ENCODE peak calls at places on chromosome 4, in six cellular contexts. One of them, this sample, is unnamed.

GRCh38 chr4:48483006-48483776 is at the start of gene SLC10A4:
- DNase-seq in H1: peak
- DNase-seq in K562: peak
- DNase-seq in SK-N-SH: peak
- DNase-seq in HepG2: no peak
- DNase-seq in GM12878: no peak
- DNase-seq in this sample: no peak

GRCh38 chr4:92433272-92433758 is 129.5 kb downstream of the GRID2 start:
- DNase-seq in SK-N-SH: no peak
- DNase-seq in GM12878: no peak
- DNase-seq in HepG2: no peak
- DNase-seq in H1: no peak
- DNase-seq in K562: no peak
- DNase-seq in this sample: no peak

GRCh38 chr4:171929907-171930306 is 116.7 kb downstream of the GALNTL6 start:
- DNase-seq in SK-N-SH: no peak
- DNase-seq in HepG2: no peak
- DNase-seq in H1: no peak
- DNase-seq in GM12878: no peak
- DNase-seq in K562: no peak
- DNase-seq in this sample: no peak

GRCh38 chr4:74111990-74112389 is 13.0 kb upstream of the CXCL2 start:
- DNase-seq in GM12878: no peak
- DNase-seq in HepG2: no peak
- DNase-seq in H1: no peak
- DNase-seq in K562: no peak
- DNase-seq in SK-N-SH: no peak
- DNase-seq in this sample: no peak

GRCh38 chr4:82517043-82517442 is 44.7 kb downstream of the TMEM150C start:
- DNase-seq in GM12878: no peak
- DNase-seq in SK-N-SH: no peak
- DNase-seq in HepG2: no peak
- DNase-seq in H1: no peak
- DNase-seq in K562: no peak
- DNase-seq in this sample: no peak

GRCh38 chr4:114161809-114162208 is 182.4 kb upstream of the ARSJ start:
- DNase-seq in HepG2: no peak
- DNase-seq in SK-N-SH: peak
- DNase-seq in GM12878: no peak
- DNase-seq in H1: no peak
- DNase-seq in K562: no peak
- DNase-seq in this sample: no peak

GRCh38 chr4:176262243-176262642 is 6.8 kb downstream of the ASB5 start:
- DNase-seq in GM12878: peak
- DNase-seq in K562: no peak
- DNase-seq in SK-N-SH: no peak
- DNase-seq in HepG2: no peak
- DNase-seq in H1: no peak
- DNase-seq in this sample: no peak

GRCh38 chr4:127732623-127733199 is 2.5 kb downstream of the SLC25A31 start:
- DNase-seq in H1: no peak
- DNase-seq in K562: peak
- DNase-seq in SK-N-SH: peak
- DNase-seq in GM12878: peak
- DNase-seq in HepG2: peak
- DNase-seq in this sample: peak

GRCh38 chr4:24837296-24837695 is 41.9 kb downstream of the SOD3 start:
- DNase-seq in HepG2: no peak
- DNase-seq in K562: no peak
- DNase-seq in H1: no peak
- DNase-seq in GM12878: no peak
- DNase-seq in SK-N-SH: no peak
- DNase-seq in this sample: no peak

GRCh38 chr4:8073206-8073863 is 85.3 kb downstream of the ABLIM2 start:
- DNase-seq in GM12878: no peak
- DNase-seq in SK-N-SH: peak
- DNase-seq in H1: no peak
- DNase-seq in K562: no peak
- DNase-seq in HepG2: no peak
- DNase-seq in this sample: no peak

GRCh38 chr4:3193531-3194203 is 55.3 kb upstream of the MSANTD1 start:
- DNase-seq in H1: no peak
- DNase-seq in SK-N-SH: peak
- DNase-seq in K562: no peak
- DNase-seq in HepG2: no peak
- DNase-seq in GM12878: no peak
- DNase-seq in this sample: no peak

GRCh38 chr4:165784672-165785071 is 88.4 kb upstream of the TLL1 start:
- DNase-seq in HepG2: no peak
- DNase-seq in H1: no peak
- DNase-seq in GM12878: no peak
- DNase-seq in K562: no peak
- DNase-seq in SK-N-SH: no peak
- DNase-seq in this sample: no peak

GRCh38 chr4:88865051-88865450 is 167.4 kb upstream of the NAP1L5 start:
- DNase-seq in HepG2: no peak
- DNase-seq in GM12878: no peak
- DNase-seq in SK-N-SH: no peak
- DNase-seq in H1: no peak
- DNase-seq in K562: no peak
- DNase-seq in this sample: no peak

GRCh38 chr4:22287626-22288025 is 228.2 kb downstream of the ADGRA3 start:
- DNase-seq in GM12878: no peak
- DNase-seq in SK-N-SH: no peak
- DNase-seq in K562: no peak
- DNase-seq in H1: no peak
- DNase-seq in HepG2: no peak
- DNase-seq in this sample: no peak

GRCh38 chr4:7752649-7753048 is 187.0 kb downstream of the AFAP1 start:
- DNase-seq in HepG2: no peak
- DNase-seq in GM12878: no peak
- DNase-seq in H1: no peak
- DNase-seq in K562: peak
- DNase-seq in SK-N-SH: no peak
- DNase-seq in this sample: no peak

GRCh38 chr4:6916069-6916586 is 6.5 kb downstream of the TBC1D14 start:
- DNase-seq in K562: no peak
- DNase-seq in HepG2: no peak
- DNase-seq in GM12878: no peak
- DNase-seq in SK-N-SH: no peak
- DNase-seq in H1: no peak
- DNase-seq in this sample: no peak

GRCh38 chr4:37068580-37068979 is 176.0 kb upstream of the NWD2 start:
- DNase-seq in K562: peak
- DNase-seq in SK-N-SH: no peak
- DNase-seq in GM12878: no peak
- DNase-seq in HepG2: peak
- DNase-seq in H1: peak
- DNase-seq in this sample: no peak

GRCh38 chr4:108830509-108831244 is 67.8 kb upstream of the ETNPPL start:
- DNase-seq in HepG2: no peak
- DNase-seq in H1: no peak
- DNase-seq in K562: peak
- DNase-seq in GM12878: no peak
- DNase-seq in SK-N-SH: no peak
- DNase-seq in this sample: no peak

GRCh38 chr4:10179957-10180602 is 63.5 kb upstream of the WDR1 start:
- DNase-seq in SK-N-SH: no peak
- DNase-seq in H1: no peak
- DNase-seq in K562: no peak
- DNase-seq in GM12878: no peak
- DNase-seq in HepG2: no peak
- DNase-seq in this sample: no peak

GRCh38 chr4:3401436-3402171 is 40.2 kb upstream of the HGFAC start:
- DNase-seq in SK-N-SH: no peak
- DNase-seq in H1: no peak
- DNase-seq in HepG2: no peak
- DNase-seq in GM12878: no peak
- DNase-seq in K562: peak
- DNase-seq in this sample: no peak

GRCh38 chr4:74104145-74104544 is 5.2 kb upstream of the CXCL2 start:
- DNase-seq in SK-N-SH: no peak
- DNase-seq in H1: no peak
- DNase-seq in GM12878: no peak
- DNase-seq in K562: no peak
- DNase-seq in HepG2: no peak
- DNase-seq in this sample: no peak

GRCh38 chr4:44320833-44321232 is 127.8 kb downstream of the KCTD8 start:
- DNase-seq in GM12878: no peak
- DNase-seq in H1: no peak
- DNase-seq in K562: no peak
- DNase-seq in SK-N-SH: no peak
- DNase-seq in HepG2: no peak
- DNase-seq in this sample: no peak

GRCh38 chr4:22090655-22091350 is 142.2 kb upstream of the KCNIP4 start:
- DNase-seq in GM12878: no peak
- DNase-seq in SK-N-SH: no peak
- DNase-seq in K562: no peak
- DNase-seq in H1: no peak
- DNase-seq in HepG2: no peak
- DNase-seq in this sample: no peak

GRCh38 chr4:88217169-88217568 is 58.7 kb upstream of the ABCG2 start:
- DNase-seq in K562: no peak
- DNase-seq in SK-N-SH: no peak
- DNase-seq in H1: peak
- DNase-seq in HepG2: peak
- DNase-seq in GM12878: no peak
- DNase-seq in this sample: no peak

GRCh38 chr4:17027495-17027894 is 129.1 kb upstream of the LDB2 start:
- DNase-seq in SK-N-SH: no peak
- DNase-seq in HepG2: no peak
- DNase-seq in GM12878: no peak
- DNase-seq in K562: no peak
- DNase-seq in H1: no peak
- DNase-seq in this sample: no peak

GRCh38 chr4:42636591-42636990 is 20.3 kb downstream of the ATP8A1 start:
- DNase-seq in HepG2: no peak
- DNase-seq in K562: no peak
- DNase-seq in SK-N-SH: no peak
- DNase-seq in GM12878: no peak
- DNase-seq in H1: no peak
- DNase-seq in this sample: no peak

GRCh38 chr4:80266902-80267380 is 477 bp downstream of the FGF5 start:
- DNase-seq in HepG2: no peak
- DNase-seq in GM12878: no peak
- DNase-seq in H1: no peak
- DNase-seq in K562: peak
- DNase-seq in SK-N-SH: peak
- DNase-seq in this sample: no peak

GRCh38 chr4:151407466-151408379 is 1.3 kb upstream of the FHIP1A start:
- DNase-seq in HepG2: no peak
- DNase-seq in SK-N-SH: peak
- DNase-seq in K562: no peak
- DNase-seq in GM12878: peak
- DNase-seq in H1: peak
- DNase-seq in this sample: peak

GRCh38 chr4:152620915-152621314 is 58.9 kb downstream of the TMEM154 start:
- DNase-seq in HepG2: no peak
- DNase-seq in H1: no peak
- DNase-seq in GM12878: no peak
- DNase-seq in K562: no peak
- DNase-seq in SK-N-SH: no peak
- DNase-seq in this sample: no peak

GRCh38 chr4:5222951-5223350 is 171.7 kb downstream of the STK32B start:
- DNase-seq in K562: no peak
- DNase-seq in HepG2: no peak
- DNase-seq in GM12878: no peak
- DNase-seq in SK-N-SH: no peak
- DNase-seq in H1: no peak
- DNase-seq in this sample: no peak

GRCh38 chr4:3059896-3060295 is 14.4 kb downstream of the HTT-AS start:
- DNase-seq in GM12878: no peak
- DNase-seq in SK-N-SH: no peak
- DNase-seq in K562: no peak
- DNase-seq in HepG2: no peak
- DNase-seq in H1: no peak
- DNase-seq in this sample: no peak

GRCh38 chr4:150116506-150116905 is 38.3 kb downstream of the DCLK2 start:
- DNase-seq in SK-N-SH: no peak
- DNase-seq in GM12878: no peak
- DNase-seq in HepG2: no peak
- DNase-seq in H1: no peak
- DNase-seq in K562: no peak
- DNase-seq in this sample: no peak

GRCh38 chr4:27278615-27279014 is 418.0 kb downstream of the STIM2 start:
- DNase-seq in SK-N-SH: no peak
- DNase-seq in H1: peak
- DNase-seq in K562: peak
- DNase-seq in GM12878: no peak
- DNase-seq in HepG2: peak
- DNase-seq in this sample: peak

GRCh38 chr4:94356444-94356843 is 13.8 kb upstream of the HPGDS start:
- DNase-seq in HepG2: no peak
- DNase-seq in SK-N-SH: no peak
- DNase-seq in GM12878: no peak
- DNase-seq in K562: no peak
- DNase-seq in H1: no peak
- DNase-seq in this sample: no peak
- TF ChIP-seq GABPA in HepG2: no peak
- TF ChIP-seq GABPA in SK-N-SH: no peak
- TF ChIP-seq GABPA in GM12878: no peak
- TF ChIP-seq GABPA in K562: no peak
- TF ChIP-seq GABPA in H1: no peak
- TF ChIP-seq GABPA in this sample: no peak

GRCh38 chr4:112099701-112100289 is 45.5 kb upstream of the FAM241A start:
- DNase-seq in H1: no peak
- DNase-seq in K562: peak
- DNase-seq in HepG2: peak
- DNase-seq in SK-N-SH: peak
- DNase-seq in GM12878: peak
- DNase-seq in this sample: no peak
- TF ChIP-seq GABPA in H1: no peak
- TF ChIP-seq GABPA in K562: no peak
- TF ChIP-seq GABPA in HepG2: no peak
- TF ChIP-seq GABPA in SK-N-SH: no peak
- TF ChIP-seq GABPA in GM12878: no peak
- TF ChIP-seq GABPA in this sample: no peak

GRCh38 chr4:134201216-134202098 is at the start of gene PABPC4L:
- DNase-seq in SK-N-SH: no peak
- DNase-seq in H1: peak
- DNase-seq in K562: peak
- DNase-seq in HepG2: no peak
- DNase-seq in GM12878: no peak
- DNase-seq in this sample: no peak
- TF ChIP-seq GABPA in SK-N-SH: no peak
- TF ChIP-seq GABPA in H1: no peak
- TF ChIP-seq GABPA in K562: no peak
- TF ChIP-seq GABPA in HepG2: no peak
- TF ChIP-seq GABPA in GM12878: no peak
- TF ChIP-seq GABPA in this sample: no peak

DNA sequence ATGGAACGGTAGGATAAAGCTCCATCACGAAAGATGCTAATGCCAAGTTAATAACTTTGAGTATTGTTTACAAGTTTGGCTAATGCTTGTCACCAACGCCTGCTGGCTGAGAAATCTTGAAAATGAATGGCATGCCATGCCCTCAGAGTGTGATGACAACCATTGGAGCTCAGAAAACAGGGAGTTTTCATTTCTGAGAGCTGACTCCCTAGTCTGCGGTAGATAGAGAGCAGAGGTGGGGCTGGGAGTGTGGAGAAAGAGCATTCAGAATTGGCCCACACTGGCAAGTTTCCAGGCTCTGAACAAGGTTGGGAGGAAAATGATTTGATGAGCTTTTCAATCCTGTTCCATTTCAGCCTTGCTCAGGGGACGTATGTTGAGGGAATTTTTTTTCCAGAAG is 183.9 kb downstream of the CPEB2 start:
- DNase-seq in HepG2: no peak
- DNase-seq in SK-N-SH: no peak
- DNase-seq in K562: no peak
- DNase-seq in GM12878: no peak
- DNase-seq in H1: no peak
- DNase-seq in this sample: no peak
- TF ChIP-seq GABPA in HepG2: no peak
- TF ChIP-seq GABPA in SK-N-SH: no peak
- TF ChIP-seq GABPA in K562: no peak
- TF ChIP-seq GABPA in GM12878: no peak
- TF ChIP-seq GABPA in H1: no peak
- TF ChIP-seq GABPA in this sample: no peak

This sample was measured in HL-60.